ENCODE peak calls at places on chromosome 4, in four cellular contexts. O, R, U and P are unnamed samples.
A peak's percentile ranks its signal among the peaks of the same experiment; 100 is the strongest.

GRCh38 chr4:70613893-70614572 is 14.5 kb upstream of the ENAM start:
- DNase-seq in O (no peak), U (no peak), R (no peak), P (no peak)

GRCh38 chr4:1039493-1040343 is 28.3 kb downstream of the FGFRL1 start:
- DNase-seq in O (no peak), U (no peak), R (no peak), P (no peak)

GRCh38 chr4:11507920-11508319 is 79.2 kb upstream of the HS3ST1 start:
- DNase-seq in R (no peak), U (no peak), O (no peak), P (no peak)

GRCh38 chr4:119550857-119551532 is 77.6 kb downstream of the PDE5A start:
- DNase-seq in O (no peak), U (no peak), R (no peak), P (no peak)

GRCh38 chr4:177461606-177462005 is 19.4 kb upstream of the AGA start:
- DNase-seq in U (no peak), R (no peak), O (no peak), P (no peak)

GRCh38 chr4:141609243-141609642 is 27.1 kb upstream of the IL15 start:
- DNase-seq in R (no peak), U (no peak), O (no peak), P (no peak)

GRCh38 chr4:20192754-20193521 is 58.8 kb upstream of the SLIT2 start:
- DNase-seq in U (no peak), O (no peak), R (no peak), P (no peak)

GRCh38 chr4:149951501-149951900 is 126.7 kb upstream of the DCLK2 start:
- DNase-seq in U (no peak), R (no peak), O (no peak), P (no peak)

GRCh38 chr4:64584125-64584524 is 174.9 kb upstream of the TECRL start:
- DNase-seq in R (no peak), O (no peak), U (no peak), P (no peak)

GRCh38 chr4:11698846-11699590 is 270.3 kb upstream of the HS3ST1 start:
- DNase-seq in O (no peak), U (no peak), R (no peak), P (no peak)

GRCh38 chr4:173145111-173145510 is 23.5 kb upstream of the GALNT7 start:
- DNase-seq in R (no peak), U (no peak), O (no peak), P (no peak)

GRCh38 chr4:155007660-155008176 is 200.7 kb upstream of the NPY2R start:
- DNase-seq in U (no peak), R (no peak), O (no peak), P (no peak)

GRCh38 chr4:61666248-61666647 is 466.1 kb downstream of the ADGRL3 start:
- DNase-seq in O (no peak), U (no peak), R (no peak), P (no peak)

GRCh38 chr4:174273960-174274359 is 9.5 kb downstream of the FBXO8 start:
- DNase-seq in U (no peak), R (no peak), O (no peak), P (no peak)

GRCh38 chr4:48296330-48296729 is 26.7 kb upstream of the TEC start:
- DNase-seq in U (no peak), O (no peak), R (no peak), P (no peak)

GRCh38 chr4:54843106-54843505 is 185.3 kb downstream of the KIT start:
- DNase-seq in R (no peak), O (no peak), U (no peak), P (no peak)

GRCh38 chr4:37728064-37728463 is 41.9 kb upstream of the RELL1 start:
- DNase-seq in U (no peak), R (no peak), O (no peak), P (no peak)

GRCh38 chr4:186765673-186766546 is 42.3 kb upstream of the FAT1 start:
- DNase-seq in O (no peak), U (no peak), R (no peak), P (no peak)

GRCh38 chr4:18593297-18594002 is 571.9 kb upstream of the LCORL start:
- DNase-seq in U (peak; percentile 27), O (peak; percentile 7), R (peak; percentile 63), P (peak; percentile 9)

GRCh38 chr4:108683479-108683878 is 33.1 kb downstream of the OSTC start:
- DNase-seq in R (peak; percentile 8), O (no peak), U (no peak), P (no peak)

GRCh38 chr4:6525474-6525873 is 49.5 kb upstream of the MAN2B2 start:
- DNase-seq in U (no peak), O (no peak), R (no peak), P (no peak)

GRCh38 chr4:144174401-144175067 is 34.0 kb upstream of the GYPA start:
- DNase-seq in U (peak; percentile 13), R (peak; percentile 22), O (peak; percentile 16), P (no peak)

GRCh38 chr4:110533940-110534339 is 58.0 kb downstream of the ENPEP start:
- DNase-seq in U (no peak), O (no peak), R (no peak), P (no peak)

GRCh38 chr4:76240236-76240635 is 11.3 kb upstream of the FAM47E start:
- DNase-seq in R (no peak), U (no peak), O (no peak), P (no peak)

GRCh38 chr4:63937961-63938360 is 471.3 kb downstream of the TECRL start:
- DNase-seq in R (no peak), U (no peak), O (no peak), P (no peak)

GRCh38 chr4:818106-818921 is 7.6 kb downstream of the CPLX1 start:
- DNase-seq in O (no peak), R (no peak), U (no peak), P (no peak)

GRCh38 chr4:122928930-122929329 is 6.5 kb upstream of the NUDT6 start:
- DNase-seq in R (no peak), U (no peak), O (no peak), P (no peak)
- TF ChIP-seq TAF1 in R (no peak), U (no peak), O (no peak), P (no peak)

GRCh38 chr4:73573794-73574528 is 46.3 kb downstream of the RASSF6 start:
- DNase-seq in O (peak; percentile 51), R (peak; percentile 37), U (no peak), P (peak; percentile 4)
- TF ChIP-seq POLR2AphosphoS5 in O (no peak), R (no peak), U (no peak), P (no peak)

DNA sequence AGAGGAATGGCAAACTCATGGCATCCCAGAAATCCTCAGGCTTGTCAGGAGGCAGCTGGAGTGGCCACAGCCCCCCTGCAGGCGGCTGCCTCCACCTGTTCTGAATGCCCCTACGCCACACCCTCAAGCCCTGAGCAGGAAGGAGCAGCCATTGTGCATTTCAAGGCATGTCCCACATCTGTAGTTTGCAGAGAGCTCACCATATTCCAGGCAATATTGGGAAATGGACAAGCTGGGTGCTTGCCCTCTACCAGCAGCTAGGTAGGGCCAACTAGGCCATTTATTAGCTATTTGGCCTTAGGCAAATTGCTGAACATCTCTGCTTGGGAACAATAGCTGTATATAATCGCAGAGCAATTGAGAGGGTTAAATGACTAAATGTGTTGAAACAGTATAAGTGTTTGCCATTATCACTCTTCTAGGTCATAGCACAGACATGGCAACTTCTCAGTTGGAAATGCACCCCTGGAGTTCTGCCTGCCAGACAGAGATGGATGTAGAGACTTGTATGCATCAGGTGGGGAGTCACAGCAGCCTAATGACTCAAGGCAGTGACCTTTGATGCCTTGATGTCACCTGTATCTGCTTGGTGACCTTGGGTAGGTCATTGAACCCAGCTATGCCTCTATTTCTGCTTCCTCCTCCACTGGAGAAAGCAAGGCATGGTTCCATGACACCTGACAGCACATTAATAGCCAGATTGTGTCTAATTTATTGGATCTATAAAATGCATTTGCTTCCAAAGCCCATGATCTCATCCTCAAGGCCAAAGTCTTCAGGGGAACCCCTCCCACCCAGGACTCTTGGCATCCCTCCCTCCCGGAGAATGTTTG is 52.8 kb downstream of the FHDC1 start:
- DNase-seq in U (no peak), R (no peak), O (no peak), P (no peak)
- TF ChIP-seq TAF1 in U (no peak), R (no peak), O (no peak), P (no peak)

GRCh38 chr4:73438582-73439215 is 2.7 kb downstream of the AFP start:
- DNase-seq in O (no peak), U (no peak), R (no peak), P (no peak)
- TF ChIP-seq POLR2AphosphoS5 in O (no peak), U (no peak), R (no peak), P (no peak)

GRCh38 chr4:40399578-40399977 is 64.4 kb downstream of the CHRNA9 start:
- DNase-seq in U (no peak), R (no peak), O (no peak), P (no peak)
- TF ChIP-seq TAF1 in U (no peak), R (no peak), O (no peak), P (no peak)

GRCh38 chr4:8422327-8422726 is 18.2 kb downstream of the ACOX3 start:
- DNase-seq in O (no peak), R (no peak), U (no peak), P (no peak)
- TF ChIP-seq POLR2AphosphoS5 in O (no peak), R (no peak), U (no peak), P (no peak)

GRCh38 chr4:184826315-184827266 is 823 bp upstream of the ACSL1 start:
- DNase-seq in U (peak; percentile 46), O (no peak), R (no peak), P (peak; percentile 61)
- TF ChIP-seq TAF1 in U (no peak), O (no peak), R (no peak), P (no peak)

DNA sequence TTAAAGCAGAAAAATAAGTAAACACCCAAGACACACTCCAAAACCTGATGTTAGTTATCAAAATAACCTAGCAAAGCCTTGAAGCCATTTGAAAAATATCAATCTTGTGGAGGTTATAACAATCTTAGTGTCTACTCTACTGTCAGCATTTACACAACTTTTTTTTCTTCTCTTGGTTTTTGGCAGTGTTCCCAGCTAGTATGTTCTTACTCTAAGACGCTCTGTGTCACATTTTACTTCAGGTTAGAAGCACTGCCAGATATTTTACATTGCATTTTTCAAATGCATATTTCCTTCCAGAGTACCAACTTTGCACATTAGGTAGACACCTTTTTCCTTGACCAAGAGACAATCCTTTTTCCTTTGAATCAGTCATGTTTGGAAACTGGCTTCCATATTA is 114.0 kb upstream of the INPP4B start:
- DNase-seq in R (no peak), O (no peak), U (no peak), P (no peak)
- TF ChIP-seq POLR2AphosphoS5 in R (no peak), O (no peak), U (no peak), P (no peak)